ENCODE peak calls at places on chromosomes 11 and 22, in eight cellular contexts. H is IMR-90, P is HCT116, J is ovary, D is esophagus muscularis mucosa, M is heart left ventricle, T is A549, L is sigmoid colon. W is an unnamed sample.

GRCh38 chr11:69913591-69914285 is 94.5 kb upstream of the FGF3 start:
- DNase-seq in D (no peak), J (no peak), L (peak; percentile 36), P (no peak), M (peak; percentile 24), T (no peak), H (no peak), W (peak; percentile 47)

GRCh38 chr11:126949066-126949945 is 51.3 kb downstream of the KIRREL3 start:
- DNase-seq in M (no peak), P (no peak), J (no peak), L (no peak), T (no peak), D (no peak), H (peak; percentile 93), W (no peak)

GRCh38 chr22:44839061-44839460 is 86.7 kb downstream of the ARHGAP8 start:
- DNase-seq in T (no peak), D (no peak), P (no peak), J (no peak), M (no peak), L (no peak), H (no peak), W (no peak)

GRCh38 chr11:60887531-60887930 is 18.9 kb downstream of the PRPF19 start:
- DNase-seq in L (no peak), M (no peak), D (no peak), T (peak; percentile 53), P (peak; percentile 31), J (no peak), H (peak; percentile 61), W (no peak)

GRCh38 chr11:117328414-117329010 is 858 bp downstream of the CEP164 start:
- DNase-seq in M (peak; percentile 65), J (no peak), T (no peak), D (no peak), H (peak; percentile 58), L (peak; percentile 83), P (no peak), W (no peak)

GRCh38 chr22:48137640-48138039 is 1375.2 kb downstream of the TBC1D22A start:
- DNase-seq in J (no peak), D (no peak), T (peak; percentile 76), L (no peak), P (no peak), M (no peak), H (no peak), W (no peak)

GRCh38 chr11:112941096-112941495 is 20.1 kb upstream of the NCAM1 start:
- DNase-seq in M (no peak), D (no peak), T (no peak), H (no peak), J (no peak), L (no peak), P (no peak), W (no peak)

GRCh38 chr11:72970557-72971118 is 156.4 kb downstream of the ATG16L2 start:
- DNase-seq in H (peak; percentile 20), P (no peak), L (no peak), J (no peak), M (no peak), D (no peak), T (no peak), W (no peak)

GRCh38 chr11:72308226-72309073 is 64.5 kb upstream of the PHOX2A start:
- DNase-seq in L (no peak), D (no peak), P (no peak), T (no peak), M (no peak), H (peak; percentile 98), J (no peak), W (no peak)

GRCh38 chr11:23778971-23779370 is 717.9 kb upstream of the LUZP2 start:
- DNase-seq in M (no peak), P (no peak), L (no peak), D (no peak), H (peak; percentile 32), J (no peak), T (no peak), W (no peak)

GRCh38 chr11:93984205-93984586 is 37.0 kb upstream of the HEPHL1 start:
- DNase-seq in M (no peak), H (peak; percentile 2), J (no peak), L (no peak), T (no peak), P (no peak), D (no peak), W (no peak)

GRCh38 chr22:30127749-30128166 is 47.5 kb downstream of the HORMAD2 start:
- DNase-seq in D (no peak), H (peak; percentile 89), J (no peak), L (no peak), M (no peak), P (no peak), T (peak; percentile 25), W (no peak)

GRCh38 chr22:20089977-20090729 is 10.1 kb downstream of the DGCR8 start:
- DNase-seq in D (no peak), T (no peak), J (no peak), P (no peak), L (no peak), M (peak; percentile 9), H (peak; percentile 77), W (no peak)

GRCh38 chr11:83918471-83918870 is 632.3 kb upstream of the CCDC90B start:
- DNase-seq in H (no peak), M (peak; percentile 52), T (no peak), D (no peak), P (no peak), L (peak; percentile 74), J (no peak), W (no peak)

GRCh38 chr11:68365943-68366435 is 53.6 kb downstream of the LRP5 start:
- DNase-seq in H (no peak), D (no peak), L (no peak), T (no peak), M (no peak), P (no peak), J (no peak), W (no peak)

GRCh38 chr11:39385911-39386310 is 2073.5 kb downstream of the LRRC4C start:
- DNase-seq in P (no peak), J (no peak), H (no peak), D (no peak), L (no peak), M (no peak), T (no peak), W (no peak)

GRCh38 chr11:35949242-35949641 is 5.4 kb downstream of the LDLRAD3 start:
- DNase-seq in P (no peak), D (no peak), M (no peak), J (no peak), H (no peak), T (no peak), L (no peak), W (no peak)

GRCh38 chr11:117831661-117832415 is 7.3 kb upstream of the FXYD2 start:
- DNase-seq in H (no peak), D (no peak), P (no peak), J (no peak), T (no peak), M (peak; percentile 20), L (peak; percentile 58), W (no peak)

GRCh38 chr11:125167954-125168821 is 3.6 kb downstream of the PKNOX2 start:
- DNase-seq in P (no peak), H (peak; percentile 88), J (peak; percentile 20), D (no peak), T (no peak), L (no peak), M (no peak), W (no peak)
- H3K4me3 ChIP-seq in P (no peak overlapping the region), H (no peak overlapping the region), J (no peak overlapping the region), D (no peak overlapping the region), T (no peak overlapping the region), L (no peak overlapping the region), M (peak overlapping the region; percentile 72), W (no peak overlapping the region)

GRCh38 chr11:65498727-65498976 is 193 bp upstream of the MALAT1 start:
- DNase-seq in M (no peak), H (no peak), T (no peak), D (no peak), L (no peak), P (no peak), J (no peak), W (no peak)

GRCh38 chr11:65501005-65501529 is 2.2 kb downstream of the MALAT1 start:
- DNase-seq in T (no peak), M (no peak), J (no peak), L (no peak), H (peak; percentile 42), P (no peak), D (no peak), W (no peak)

GRCh38 chr11:65498977-65499712 is at the start of gene MALAT1:
- DNase-seq in H (peak; percentile 94), D (peak; percentile 99), L (peak; percentile 98), T (peak; percentile 96), P (peak; percentile 91), M (peak; percentile 94), J (peak; percentile 93), W (peak; percentile 92)

GRCh38 chr11:65500262-65501004 is 1.6 kb downstream of the MALAT1 start:
- DNase-seq in H (peak; percentile 58), D (no peak), P (no peak), M (no peak), J (peak; percentile 42), T (peak; percentile 69), L (peak; percentile 78), W (no peak)

GRCh38 chr11:65499713-65500261 is 942 bp downstream of the MALAT1 start:
- DNase-seq in D (no peak), M (no peak), J (no peak), T (no peak), P (no peak), L (no peak), H (no peak), W (no peak)
- TF ChIP-seq POLR2A in D (no peak), M (no peak), J (no peak), T (no peak), P (no peak), L (no peak), H (no peak), W (no peak)

DNA sequence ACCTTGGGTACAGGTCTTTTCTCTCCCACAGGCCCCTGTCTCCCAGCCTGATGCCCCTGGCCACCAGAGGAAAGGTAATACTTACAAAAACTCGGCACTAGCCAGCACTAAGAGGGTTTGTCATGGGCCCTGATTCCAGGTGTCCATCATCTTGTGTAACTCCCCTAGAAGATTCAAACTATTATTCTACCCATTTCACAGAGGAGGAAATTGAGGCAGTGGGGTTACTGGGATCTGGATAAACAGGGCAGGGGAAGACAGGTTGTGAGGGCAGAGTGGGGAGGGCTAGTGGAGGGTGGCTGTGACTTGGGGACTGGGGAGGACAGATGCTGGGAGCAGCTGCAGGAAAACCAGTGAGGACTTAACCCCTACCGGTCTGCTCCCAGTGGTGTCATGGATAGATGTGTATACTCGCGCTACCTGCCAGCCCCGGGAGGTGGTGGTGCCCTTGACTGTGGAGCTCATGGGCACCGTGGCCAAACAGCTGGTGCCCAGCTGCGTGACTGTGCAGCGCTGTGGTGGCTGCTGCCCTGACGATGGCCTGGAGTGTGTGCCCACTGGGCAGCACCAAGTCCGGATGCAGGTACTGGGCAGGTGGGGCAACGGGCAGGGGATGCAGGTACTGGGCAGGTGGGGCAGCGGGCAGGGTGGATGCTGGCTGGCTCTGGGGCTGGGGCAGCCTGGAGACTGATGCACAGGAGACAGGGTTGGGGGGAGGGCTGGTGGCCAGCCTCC is 1.2 kb downstream of the VEGFB start:
- DNase-seq in H (no peak), J (no peak), P (no peak), M (no peak), D (no peak), T (no peak), L (no peak), W (no peak)
- H3K4me3 ChIP-seq in H (peak overlapping the region; percentile 76), J (peak overlapping the region; percentile 71), P (peak overlapping the region; percentile 79), M (peak overlapping the region; percentile 78), D (peak overlapping the region; percentile 88), T (peak overlapping the region; percentile 96), L (peak overlapping the region; percentile 85), W (peak overlapping the region; percentile 71)

DNA sequence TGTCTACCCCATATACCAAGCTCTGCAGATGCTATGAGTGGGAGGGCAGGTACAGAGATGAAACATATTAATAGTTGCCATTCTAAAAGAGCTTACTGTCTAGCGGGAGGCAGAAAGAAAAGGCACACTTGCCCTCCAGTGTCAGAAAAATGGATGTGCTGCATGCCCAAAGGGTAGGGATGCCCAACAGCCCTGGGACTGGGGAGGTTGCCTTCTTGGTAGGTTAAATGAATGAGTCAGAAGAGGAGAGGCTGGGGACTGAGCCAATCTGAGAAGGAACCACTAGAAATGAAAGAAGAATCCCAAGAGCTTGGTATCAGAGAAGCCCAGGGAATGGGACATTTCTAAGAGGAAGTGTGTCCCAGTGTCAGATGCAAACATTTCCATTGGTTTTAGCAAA is 1.2 kb downstream of the BIRC3 start:
- DNase-seq in P (no peak), L (no peak), H (peak; percentile 48), J (no peak), M (no peak), D (no peak), T (peak; percentile 79), W (no peak)
- TF ChIP-seq POLR2A in P (no peak), L (no peak), H (no peak), J (no peak), M (no peak), D (no peak), T (no peak), W (no peak)